ENCODE peak calls at places on chromosomes 2 and 18, in seven cellular contexts. D is epithelial cell of esophagus; S is NB4; N is WERI-Rb-1; T is CD8-positive, alpha-beta memory T cell; W is NCI-H510A treated with DMSO at 0.1 percent for 48 hours; R is astrocyte of the spinal cord. P is an unnamed sample.

GRCh38 chr2:71282493-71282892 is 49.1 kb upstream of the ZNF638 start:
- DNase-seq in S (peak), W (no peak), N (peak), R (no peak), T (no peak), D (peak), P (no peak)

GRCh38 chr2:35548171-35548570 is 807.4 kb upstream of the CRIM1 start:
- DNase-seq in S (no peak), D (peak), N (no peak), T (no peak), R (peak), W (no peak), P (no peak)

GRCh38 chr2:9627310-9627709 is 3.5 kb downstream of the YWHAQ start:
- DNase-seq in D (peak), R (no peak), T (no peak), W (no peak), S (peak), N (no peak), P (no peak)

GRCh38 chr2:200658278-200658864 is 72.6 kb downstream of the AOX1 start:
- DNase-seq in T (no peak), W (no peak), D (peak), R (no peak), S (peak), N (no peak), P (no peak)

GRCh38 chr2:170013802-170014551 is 164.0 kb upstream of the MYO3B start:
- DNase-seq in W (no peak), R (no peak), S (no peak), T (no peak), N (peak), D (no peak), P (no peak)

GRCh38 chr2:123659120-123659519 is 366.0 kb upstream of the CNTNAP5 start:
- DNase-seq in W (no peak), S (no peak), R (no peak), T (no peak), D (no peak), N (no peak), P (no peak)

GRCh38 chr2:150255528-150255927 is 231.9 kb downstream of the RND3 start:
- DNase-seq in N (no peak), S (no peak), T (no peak), D (peak), R (peak), W (no peak), P (no peak)

GRCh38 chr2:39602616-39603015 is 63.1 kb upstream of the TMEM178A start:
- DNase-seq in W (no peak), S (no peak), R (no peak), D (no peak), N (no peak), T (no peak), P (no peak)

GRCh38 chr2:55837073-55837472 is 86.5 kb downstream of the EFEMP1 start:
- DNase-seq in T (no peak), S (no peak), D (no peak), W (no peak), N (no peak), R (no peak), P (no peak)

GRCh38 chr2:209451209-209451822 is 27.5 kb downstream of the MAP2 start:
- DNase-seq in S (no peak), R (no peak), N (no peak), W (peak), T (no peak), D (no peak), P (no peak)

GRCh38 chr2:86072271-86072858 is 33.3 kb downstream of the POLR1A start:
- DNase-seq in N (no peak), D (no peak), T (no peak), R (peak), S (peak), W (no peak), P (no peak)

GRCh38 chr2:240986787-240987411 is 11.5 kb upstream of the SNED1 start:
- DNase-seq in N (no peak), T (peak), D (no peak), W (no peak), S (peak), R (peak), P (peak)

GRCh38 chr2:48347712-48348111 is 182.2 kb upstream of the STON1 start:
- DNase-seq in S (peak), W (no peak), R (peak), D (no peak), N (no peak), T (no peak), P (no peak)

GRCh38 chr2:180523629-180524340 is 456.6 kb upstream of the UBE2E3 start:
- DNase-seq in N (no peak), T (no peak), S (peak), W (no peak), R (peak), D (peak), P (no peak)

GRCh38 chr2:220674033-220674432 is 898.1 kb downstream of the EPHA4 start:
- DNase-seq in D (no peak), N (no peak), R (no peak), T (no peak), W (no peak), S (no peak), P (no peak)

GRCh38 chr2:54176577-54176976 is 61.2 kb downstream of the ACYP2 start:
- DNase-seq in W (no peak), R (peak), T (no peak), N (peak), S (peak), D (peak), P (no peak)

GRCh38 chr2:144553379-144553778 is 33.5 kb upstream of the ZEB2 start:
- DNase-seq in S (no peak), W (no peak), N (no peak), T (no peak), D (peak), R (peak), P (no peak)

GRCh38 chr2:105712981-105713596 is 31.6 kb upstream of the NCK2 start:
- DNase-seq in D (peak), W (no peak), N (no peak), S (peak), T (no peak), R (peak), P (no peak)

GRCh38 chr18:6708880-6709279 is 20.6 kb upstream of the ARHGAP28 start:
- DNase-seq in W (no peak), T (no peak), D (no peak), N (no peak), S (no peak), R (no peak), P (no peak)

GRCh38 chr2:15669375-15669910 is 77.8 kb downstream of the DDX1 start:
- DNase-seq in W (no peak), D (no peak), T (no peak), N (no peak), R (no peak), S (no peak), P (no peak)

GRCh38 chr18:77178559-77178958 is 46.0 kb upstream of the MBP start:
- DNase-seq in N (no peak), R (no peak), T (no peak), W (no peak), D (peak), S (no peak), P (no peak)

GRCh38 chr2:217980591-217980990 is 22.2 kb downstream of the TNS1 start:
- DNase-seq in N (no peak), D (no peak), W (no peak), S (no peak), R (no peak), T (peak), P (no peak)

GRCh38 chr2:24892928-24893327 is 27.1 kb downstream of the ADCY3 start:
- DNase-seq in T (no peak), N (no peak), R (no peak), W (no peak), S (no peak), D (no peak), P (no peak)